ENCODE peak calls at places on chromosomes 1 and 21, in eight cellular contexts. One of them, this sample, is unnamed.

GRCh38 chr21:35268817-35269216 is 219.7 kb upstream of the RUNX1 start:
- DNase-seq in uterus: no peak
- DNase-seq in right lobe of liver: no peak
- DNase-seq in IMR-90: no peak
- DNase-seq in transverse colon: no peak
- DNase-seq in heart left ventricle: no peak
- DNase-seq in stomach: no peak
- DNase-seq in lower leg skin: no peak
- DNase-seq in this sample: no peak

GRCh38 chr1:77956464-77956863 is 22.4 kb downstream of the FUBP1 start:
- DNase-seq in uterus: no peak
- DNase-seq in right lobe of liver: no peak
- DNase-seq in IMR-90: no peak
- DNase-seq in transverse colon: no peak
- DNase-seq in heart left ventricle: no peak
- DNase-seq in stomach: no peak
- DNase-seq in lower leg skin: no peak
- DNase-seq in this sample: no peak

GRCh38 chr1:198168180-198168579 is 11.4 kb downstream of the NEK7 start:
- DNase-seq in uterus: no peak
- DNase-seq in right lobe of liver: no peak
- DNase-seq in IMR-90: peak; percentile 75
- DNase-seq in transverse colon: no peak
- DNase-seq in heart left ventricle: no peak
- DNase-seq in stomach: no peak
- DNase-seq in lower leg skin: no peak
- DNase-seq in this sample: no peak

GRCh38 chr1:10900691-10901090 is 104.2 kb upstream of the CASZ1 start:
- DNase-seq in uterus: no peak
- DNase-seq in right lobe of liver: no peak
- DNase-seq in IMR-90: no peak
- DNase-seq in transverse colon: no peak
- DNase-seq in heart left ventricle: no peak
- DNase-seq in stomach: no peak
- DNase-seq in lower leg skin: peak; percentile 40
- DNase-seq in this sample: no peak

GRCh38 chr1:198650506-198650905 is 11.7 kb downstream of the PTPRC start:
- DNase-seq in uterus: no peak
- DNase-seq in right lobe of liver: no peak
- DNase-seq in IMR-90: no peak
- DNase-seq in transverse colon: no peak
- DNase-seq in heart left ventricle: no peak
- DNase-seq in stomach: no peak
- DNase-seq in lower leg skin: no peak
- DNase-seq in this sample: no peak

GRCh38 chr21:34684174-34684876 is 15.5 kb downstream of the CLIC6 start:
- DNase-seq in uterus: no peak
- DNase-seq in right lobe of liver: no peak
- DNase-seq in IMR-90: no peak
- DNase-seq in transverse colon: peak; percentile 31
- DNase-seq in heart left ventricle: no peak
- DNase-seq in stomach: no peak
- DNase-seq in lower leg skin: no peak
- DNase-seq in this sample: no peak

GRCh38 chr1:157659576-157660247 is 40.9 kb downstream of the FCRL3 start:
- DNase-seq in uterus: no peak
- DNase-seq in right lobe of liver: no peak
- DNase-seq in IMR-90: no peak
- DNase-seq in transverse colon: no peak
- DNase-seq in heart left ventricle: no peak
- DNase-seq in stomach: no peak
- DNase-seq in lower leg skin: no peak
- DNase-seq in this sample: no peak

GRCh38 chr21:37268186-37268503 is 1.0 kb upstream of the VPS26C start:
- DNase-seq in uterus: no peak
- DNase-seq in right lobe of liver: no peak
- DNase-seq in IMR-90: no peak
- DNase-seq in transverse colon: no peak
- DNase-seq in heart left ventricle: no peak
- DNase-seq in stomach: no peak
- DNase-seq in lower leg skin: no peak
- DNase-seq in this sample: no peak

GRCh38 chr1:12147116-12147753 is 19.6 kb upstream of the TNFRSF1B start:
- DNase-seq in uterus: no peak
- DNase-seq in right lobe of liver: peak; percentile 41
- DNase-seq in IMR-90: no peak
- DNase-seq in transverse colon: no peak
- DNase-seq in heart left ventricle: no peak
- DNase-seq in stomach: no peak
- DNase-seq in lower leg skin: no peak
- DNase-seq in this sample: no peak

GRCh38 chr1:29415156-29415830 is 179.0 kb downstream of the PTPRU start:
- DNase-seq in uterus: no peak
- DNase-seq in right lobe of liver: no peak
- DNase-seq in IMR-90: no peak
- DNase-seq in transverse colon: no peak
- DNase-seq in heart left ventricle: no peak
- DNase-seq in stomach: no peak
- DNase-seq in lower leg skin: no peak
- DNase-seq in this sample: no peak

GRCh38 chr1:230160957-230161771 is 94.1 kb downstream of the GALNT2 start:
- DNase-seq in uterus: no peak
- DNase-seq in right lobe of liver: no peak
- DNase-seq in IMR-90: peak; percentile 46
- DNase-seq in transverse colon: no peak
- DNase-seq in heart left ventricle: peak; percentile 5
- DNase-seq in stomach: no peak
- DNase-seq in lower leg skin: no peak
- DNase-seq in this sample: no peak

GRCh38 chr21:29351691-29352090 is 53.0 kb downstream of the BACH1 start:
- DNase-seq in uterus: no peak
- DNase-seq in right lobe of liver: no peak
- DNase-seq in IMR-90: peak; percentile 91
- DNase-seq in transverse colon: no peak
- DNase-seq in heart left ventricle: no peak
- DNase-seq in stomach: no peak
- DNase-seq in lower leg skin: no peak
- DNase-seq in this sample: no peak

GRCh38 chr1:9145021-9145668 is 16.2 kb upstream of the GPR157 start:
- DNase-seq in uterus: no peak
- DNase-seq in right lobe of liver: no peak
- DNase-seq in IMR-90: peak; percentile 81
- DNase-seq in transverse colon: no peak
- DNase-seq in heart left ventricle: no peak
- DNase-seq in stomach: peak; percentile 33
- DNase-seq in lower leg skin: no peak
- DNase-seq in this sample: no peak

GRCh38 chr1:11151854-11152612 is 37.1 kb upstream of the ANGPTL7 start:
- DNase-seq in uterus: no peak
- DNase-seq in right lobe of liver: no peak
- DNase-seq in IMR-90: no peak
- DNase-seq in transverse colon: no peak
- DNase-seq in heart left ventricle: peak; percentile 31
- DNase-seq in stomach: no peak
- DNase-seq in lower leg skin: no peak
- DNase-seq in this sample: peak; percentile 21

GRCh38 chr1:38125837-38126520 is 79.4 kb upstream of the POU3F1 start:
- DNase-seq in uterus: no peak
- DNase-seq in right lobe of liver: no peak
- DNase-seq in IMR-90: no peak
- DNase-seq in transverse colon: no peak
- DNase-seq in heart left ventricle: no peak
- DNase-seq in stomach: no peak
- DNase-seq in lower leg skin: peak; percentile 39
- DNase-seq in this sample: peak; percentile 59

DNA sequence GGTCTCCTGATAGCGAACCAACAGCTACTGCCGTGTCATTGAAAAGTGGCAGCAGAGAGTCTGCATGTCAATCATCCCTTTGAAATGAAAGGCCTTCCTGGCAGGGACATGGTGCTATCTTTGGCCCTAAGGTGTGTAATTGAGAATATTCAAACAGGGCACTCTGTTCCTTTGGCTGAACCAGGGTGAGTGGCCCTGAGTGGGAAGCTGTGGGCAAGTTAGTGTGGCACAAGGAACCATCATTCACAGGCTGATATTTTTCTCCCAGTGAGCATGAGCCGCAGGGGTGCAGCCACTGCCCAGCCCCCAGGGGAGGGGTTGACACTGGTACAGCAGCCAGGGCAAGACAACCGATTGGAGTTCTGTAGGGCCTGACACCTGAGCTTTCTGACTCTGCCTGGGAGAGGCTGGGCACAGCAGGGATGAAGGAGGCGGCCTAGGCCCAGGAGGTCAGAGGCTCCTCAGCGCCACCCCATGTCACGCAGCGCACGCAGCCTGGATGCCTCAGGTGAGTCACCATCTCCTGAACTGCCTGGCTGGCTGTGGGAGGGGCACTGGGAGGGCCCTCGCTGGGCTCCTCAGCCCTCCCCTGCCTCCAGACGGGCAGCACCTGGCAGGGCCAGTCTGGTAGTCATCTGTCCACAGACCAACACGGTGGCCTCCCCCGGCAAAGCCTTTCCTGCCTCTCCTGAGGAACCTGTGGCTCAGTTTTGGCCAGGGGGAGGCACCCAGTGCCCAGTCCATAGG is 13.2 kb downstream of the QSOX1 start:
- DNase-seq in uterus: peak; percentile 13
- DNase-seq in right lobe of liver: no peak
- DNase-seq in IMR-90: peak; percentile 22
- DNase-seq in transverse colon: peak; percentile 92
- DNase-seq in heart left ventricle: no peak
- DNase-seq in stomach: peak; percentile 89
- DNase-seq in lower leg skin: peak; percentile 56
- DNase-seq in this sample: peak; percentile 51
- TF ChIP-seq CTCF in uterus: no peak
- TF ChIP-seq CTCF in right lobe of liver: no peak
- TF ChIP-seq CTCF in IMR-90: no peak
- TF ChIP-seq CTCF in transverse colon: no peak
- TF ChIP-seq CTCF in heart left ventricle: no peak
- TF ChIP-seq CTCF in stomach: no peak
- TF ChIP-seq CTCF in lower leg skin: no peak
- TF ChIP-seq CTCF in this sample: no peak

DNA sequence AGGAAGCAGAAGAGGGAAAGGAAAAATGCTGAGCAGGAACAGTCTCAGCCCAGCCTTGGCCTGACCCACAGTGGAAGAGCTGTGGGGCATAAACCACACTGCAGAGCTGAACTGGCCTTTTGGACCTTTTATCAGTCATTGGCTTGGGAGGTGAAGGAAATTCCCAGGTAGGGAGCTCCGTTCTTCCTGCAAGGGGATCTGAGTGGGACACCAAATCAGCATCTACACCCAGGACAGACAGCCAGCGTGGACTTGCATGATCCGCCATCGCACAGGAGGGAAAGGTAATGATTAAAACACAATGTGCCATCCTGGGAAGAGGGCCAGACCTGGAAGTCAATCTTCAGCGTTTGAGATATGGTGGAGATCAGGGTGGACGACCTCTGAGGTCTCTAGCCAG is 1.2 kb upstream of the MTFR1L start:
- DNase-seq in uterus: no peak
- DNase-seq in right lobe of liver: no peak
- DNase-seq in IMR-90: no peak
- DNase-seq in transverse colon: no peak
- DNase-seq in heart left ventricle: no peak
- DNase-seq in stomach: no peak
- DNase-seq in lower leg skin: no peak
- DNase-seq in this sample: no peak
- H3K4me3 ChIP-seq in uterus: no peak overlapping the region
- H3K4me3 ChIP-seq in right lobe of liver: peak overlapping the region; percentile 94
- H3K4me3 ChIP-seq in IMR-90: no peak overlapping the region
- H3K4me3 ChIP-seq in transverse colon: no peak overlapping the region
- H3K4me3 ChIP-seq in heart left ventricle: no peak overlapping the region
- H3K4me3 ChIP-seq in stomach: peak overlapping the region; percentile 75
- H3K4me3 ChIP-seq in lower leg skin: no peak overlapping the region
- H3K4me3 ChIP-seq in this sample: no peak overlapping the region

GRCh38 chr1:58782308-58783089 is 1.3 kb downstream of the JUN start:
- DNase-seq in uterus: peak; percentile 49
- DNase-seq in right lobe of liver: peak; percentile 62
- DNase-seq in IMR-90: peak; percentile 22
- DNase-seq in transverse colon: peak; percentile 78
- DNase-seq in heart left ventricle: peak; percentile 51
- DNase-seq in stomach: peak; percentile 66
- DNase-seq in lower leg skin: peak; percentile 31
- DNase-seq in this sample: peak; percentile 85

GRCh38 chr1:58779837-58780585 is 3.8 kb downstream of the JUN start:
- DNase-seq in uterus: peak; percentile 61
- DNase-seq in right lobe of liver: peak; percentile 31
- DNase-seq in IMR-90: peak; percentile 78
- DNase-seq in transverse colon: peak; percentile 77
- DNase-seq in heart left ventricle: peak; percentile 27
- DNase-seq in stomach: peak; percentile 72
- DNase-seq in lower leg skin: peak; percentile 31
- DNase-seq in this sample: peak; percentile 72

GRCh38 chr1:58781541-58782307 is 2.1 kb downstream of the JUN start:
- DNase-seq in uterus: peak; percentile 77
- DNase-seq in right lobe of liver: peak; percentile 65
- DNase-seq in IMR-90: peak; percentile 69
- DNase-seq in transverse colon: peak; percentile 77
- DNase-seq in heart left ventricle: peak; percentile 83
- DNase-seq in stomach: peak; percentile 66
- DNase-seq in lower leg skin: peak; percentile 61
- DNase-seq in this sample: peak; percentile 90

GRCh38 chr1:58779059-58779754 is 4.6 kb downstream of the JUN start:
- DNase-seq in uterus: no peak
- DNase-seq in right lobe of liver: no peak
- DNase-seq in IMR-90: peak; percentile 43
- DNase-seq in transverse colon: no peak
- DNase-seq in heart left ventricle: no peak
- DNase-seq in stomach: no peak
- DNase-seq in lower leg skin: no peak
- DNase-seq in this sample: no peak

GRCh38 chr1:58780586-58781452 is 3.0 kb downstream of the JUN start:
- DNase-seq in uterus: no peak
- DNase-seq in right lobe of liver: no peak
- DNase-seq in IMR-90: peak; percentile 16
- DNase-seq in transverse colon: no peak
- DNase-seq in heart left ventricle: no peak
- DNase-seq in stomach: peak; percentile 34
- DNase-seq in lower leg skin: no peak
- DNase-seq in this sample: no peak
- TF ChIP-seq POLR2A in uterus: no peak
- TF ChIP-seq POLR2A in right lobe of liver: no peak
- TF ChIP-seq POLR2A in IMR-90: no peak
- TF ChIP-seq POLR2A in transverse colon: peak; percentile 68
- TF ChIP-seq POLR2A in heart left ventricle: no peak
- TF ChIP-seq POLR2A in stomach: peak; percentile 66
- TF ChIP-seq POLR2A in lower leg skin: no peak
- TF ChIP-seq POLR2A in this sample: no peak

DNA sequence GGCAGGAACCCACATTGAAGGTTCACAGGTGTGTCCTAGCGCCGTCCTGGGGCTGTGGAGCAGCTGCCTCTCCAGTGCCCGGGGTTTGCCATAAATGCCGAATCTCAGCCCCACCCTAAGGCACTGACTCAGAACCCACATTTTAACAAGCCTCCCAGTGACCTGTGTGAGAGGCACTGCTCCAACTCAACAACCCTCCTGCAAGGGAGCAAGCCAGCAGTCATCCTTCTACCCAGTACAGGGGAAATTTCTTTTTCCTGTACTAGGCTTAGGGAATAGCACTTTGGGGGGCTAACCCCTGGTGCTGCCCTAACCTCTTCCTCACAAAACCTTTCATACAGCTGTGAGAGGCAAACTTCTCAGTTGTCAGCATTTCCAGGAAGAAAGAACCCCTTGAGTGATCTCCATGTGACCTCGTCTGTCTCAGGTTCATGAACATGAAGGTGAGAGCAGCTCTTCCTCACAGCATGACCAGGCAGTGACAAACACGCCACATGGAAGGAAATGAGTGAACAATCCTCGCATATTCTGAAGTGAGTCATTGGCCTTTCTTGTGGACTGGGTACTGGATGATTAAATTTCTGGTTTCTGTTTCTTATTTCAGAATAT is 11.4 kb upstream of the BCAR3 start:
- DNase-seq in uterus: no peak
- DNase-seq in right lobe of liver: no peak
- DNase-seq in IMR-90: peak; percentile 90
- DNase-seq in transverse colon: no peak
- DNase-seq in heart left ventricle: no peak
- DNase-seq in stomach: no peak
- DNase-seq in lower leg skin: peak; percentile 59
- DNase-seq in this sample: no peak
- TF ChIP-seq CTCF in uterus: no peak
- TF ChIP-seq CTCF in right lobe of liver: no peak
- TF ChIP-seq CTCF in IMR-90: no peak
- TF ChIP-seq CTCF in transverse colon: no peak
- TF ChIP-seq CTCF in heart left ventricle: no peak
- TF ChIP-seq CTCF in stomach: no peak
- TF ChIP-seq CTCF in lower leg skin: no peak
- TF ChIP-seq CTCF in this sample: no peak

This sample was measured in sigmoid colon.